ENCODE peak calls at places on chromosome 11, in five cellular contexts. L is stomach; P is stimulated activated CD4-positive, alpha-beta T cell treated with anti-CD3 and anti-CD28 coated beads, TNF-alpha, amount 100 ng/mL, for 1 hour; I is GM20000; N is HAP-1. M is an unnamed sample.

GRCh38 chr11:14386895-14387480 is 28.0 kb upstream of the RRAS2 start:
- DNase-seq in I (no peak), P (no peak), L (no peak), N (peak), M (peak)

GRCh38 chr11:2269601-2270321 is 627 bp downstream of the ASCL2 start:
- DNase-seq in P (no peak), N (no peak), L (peak), I (no peak), M (no peak)

GRCh38 chr11:2567026-2567671 is 122.3 kb downstream of the KCNQ1 start:
- DNase-seq in P (no peak), N (no peak), L (no peak), I (no peak), M (no peak)

GRCh38 chr11:19519912-19520641 is 192.6 kb upstream of the NAV2 start:
- DNase-seq in L (peak), P (no peak), N (peak), I (no peak), M (no peak)

GRCh38 chr11:63993100-63993499 is 6.9 kb downstream of the OTUB1 start:
- DNase-seq in P (no peak), I (no peak), L (no peak), N (no peak), M (no peak)

GRCh38 chr11:33893711-33894401 is 2.0 kb upstream of the LMO2 start:
- DNase-seq in L (no peak), N (no peak), P (no peak), I (peak), M (peak)

GRCh38 chr11:82733444-82734119 is at the start of gene FAM181B:
- DNase-seq in I (peak), L (peak), N (peak), P (no peak), M (no peak)

GRCh38 chr11:44207292-44207691 is 102.6 kb downstream of the ALX4 start:
- DNase-seq in N (no peak), P (no peak), I (no peak), L (no peak), M (no peak)

GRCh38 chr11:76857776-76858461 is 2.8 kb upstream of the ACER3 start:
- DNase-seq in N (no peak), I (no peak), P (no peak), L (no peak), M (peak)

GRCh38 chr11:126917531-126918204 is 82.9 kb downstream of the KIRREL3 start:
- DNase-seq in N (no peak), P (no peak), L (no peak), I (no peak), M (peak)

GRCh38 chr11:28011813-28012212 is 96.1 kb downstream of the KIF18A start:
- DNase-seq in N (no peak), I (no peak), P (no peak), L (no peak), M (peak)

GRCh38 chr11:74678591-74679512 is 52.4 kb downstream of the CHRDL2 start:
- DNase-seq in P (no peak), N (no peak), L (peak), I (no peak), M (no peak)

GRCh38 chr11:28417601-28418323 is 309.6 kb downstream of the METTL15 start:
- DNase-seq in P (no peak), L (no peak), I (no peak), N (no peak), M (no peak)

GRCh38 chr11:44619931-44620725 is 54.7 kb downstream of the CD82 start:
- DNase-seq in I (no peak), N (no peak), L (peak), P (no peak), M (no peak)

GRCh38 chr11:88307749-88308425 is 29.6 kb downstream of the CTSC start:
- DNase-seq in N (peak), L (no peak), I (no peak), P (no peak), M (no peak)

GRCh38 chr11:124612045-124612444 is 817 bp downstream of the PANX3 start:
- DNase-seq in L (no peak), N (no peak), I (peak), P (no peak), M (no peak)

GRCh38 chr11:1298695-1299492 is 10.5 kb downstream of the TOLLIP start:
- DNase-seq in I (no peak), L (peak), P (no peak), N (no peak), M (peak)

GRCh38 chr11:68121067-68121899 is at the start of gene CHKA:
- DNase-seq in P (peak), N (peak), I (peak), L (peak), M (peak)

GRCh38 chr11:128262463-128263345 is 324.7 kb downstream of the ETS1 start:
- DNase-seq in P (no peak), N (no peak), I (no peak), L (no peak), M (no peak)

GRCh38 chr11:130689222-130689908 is 226.9 kb downstream of the SNX19 start:
- DNase-seq in P (no peak), I (no peak), N (no peak), L (no peak), M (no peak)

GRCh38 chr11:67367014-67367835 is 6.2 kb downstream of the CLCF1 start:
- DNase-seq in P (no peak), N (no peak), L (no peak), I (no peak), M (no peak)

GRCh38 chr11:110279881-110280280 is 16.5 kb downstream of the RDX start:
- DNase-seq in P (no peak), N (no peak), I (no peak), L (no peak), M (no peak)

GRCh38 chr11:90242894-90243416 is 20.1 kb upstream of the CHORDC1 start:
- DNase-seq in P (no peak), L (no peak), I (no peak), N (no peak), M (no peak)

GRCh38 chr11:13016415-13016814 is 7.3 kb downstream of the RASSF10 start:
- DNase-seq in N (no peak), L (no peak), I (no peak), P (no peak), M (peak)

GRCh38 chr11:78635814-78636506 is 61.3 kb upstream of the NARS2 start:
- DNase-seq in I (peak), P (no peak), L (no peak), N (no peak), M (peak)

GRCh38 chr11:134727204-134727603 is 315.2 kb upstream of the B3GAT1 start:
- DNase-seq in I (no peak), N (no peak), L (no peak), P (no peak), M (peak)

GRCh38 chr11:104897891-104898684 is at the start of gene CASP12:
- DNase-seq in N (no peak), L (no peak), I (peak), P (no peak), M (no peak)

GRCh38 chr11:117535201-117535869 is 207.7 kb downstream of the CEP164 start:
- DNase-seq in P (no peak), I (no peak), L (peak), N (no peak), M (no peak)

GRCh38 chr11:17403977-17404759 is 15.7 kb upstream of the KCNJ11 start:
- DNase-seq in L (no peak), N (no peak), I (no peak), P (no peak), M (peak)

GRCh38 chr11:96317576-96317975 is 25.4 kb downstream of the MAML2 start:
- DNase-seq in I (no peak), L (no peak), N (no peak), P (no peak), M (no peak)

GRCh38 chr11:13680501-13681264 is 12.2 kb downstream of the FAR1 start:
- DNase-seq in L (no peak), P (no peak), I (no peak), N (no peak), M (peak)

GRCh38 chr11:4393209-4394196 is at the start of gene TRIM21:
- DNase-seq in L (peak), P (peak), I (peak), N (peak), M (peak)

GRCh38 chr11:69215216-69215615 is 59.5 kb downstream of the SMIM38 start:
- DNase-seq in L (peak), I (no peak), P (no peak), N (no peak), M (no peak)

GRCh38 chr11:116910378-116910777 is 73.0 kb upstream of the APOA1 start:
- DNase-seq in L (no peak), P (no peak), N (no peak), I (no peak), M (no peak)

GRCh38 chr11:23359297-23359696 is 499.0 kb upstream of the CCDC179 start:
- DNase-seq in L (no peak), I (no peak), P (no peak), N (peak), M (peak)

GRCh38 chr11:62360685-62361084 is 23.4 kb downstream of the ASRGL1 start:
- DNase-seq in I (no peak), P (no peak), N (no peak), L (no peak), M (no peak)